ENCODE peak calls at places on chromosome 5, in nine cellular contexts. Z is stimulated activated CD8-positive, alpha-beta memory T cell treated with anti-CD3 and anti-CD28 coated beads, Interleukin-2, amount 100 ng/mL, for 48 hours; E is K562; D is Caki2; I is T-cell; Y is left kidney; Q is HCT116; S is lung; X is neural crest cell. U is an unnamed sample.

GRCh38 chr5:75446068-75446467 is 65.4 kb downstream of the CERT1 start:
- DNase-seq in Q (no peak), X (no peak), S (no peak), I (no peak), Z (no peak), Y (no peak), E (no peak), D (peak; percentile 2), U (no peak)

GRCh38 chr5:163565931-163566608 is 60.7 kb downstream of the MAT2B start:
- DNase-seq in E (no peak), Z (no peak), I (no peak), Q (no peak), Y (peak; percentile 56), X (peak; percentile 12), D (peak; percentile 14), S (no peak), U (no peak)

GRCh38 chr5:37111426-37112382 is 137.5 kb downstream of the CPLANE1 start:
- DNase-seq in S (no peak), Q (no peak), X (no peak), Y (no peak), Z (no peak), D (no peak), I (no peak), E (no peak), U (no peak)

GRCh38 chr5:72857396-72857795 is 40.9 kb downstream of the TNPO1 start:
- DNase-seq in Z (no peak), I (no peak), E (no peak), X (no peak), D (no peak), Q (no peak), Y (no peak), S (no peak), U (no peak)

GRCh38 chr5:180026320-180026719 is 45.2 kb downstream of the RNF130 start:
- DNase-seq in Z (no peak), S (peak; percentile 39), Q (no peak), X (no peak), Y (peak; percentile 46), E (peak; percentile 29), I (no peak), D (no peak), U (no peak)

GRCh38 chr5:55994502-55994997 is at the start of gene IL6ST:
- DNase-seq in S (peak; percentile 74), Z (no peak), E (no peak), X (no peak), Q (no peak), D (no peak), Y (peak; percentile 87), I (peak; percentile 37), U (peak; percentile 85)

GRCh38 chr5:108562205-108562454 is 180.2 kb upstream of the FBXL17 start:
- DNase-seq in D (no peak), E (no peak), Q (no peak), Z (no peak), S (no peak), X (no peak), I (no peak), Y (no peak), U (no peak)

GRCh38 chr5:159657298-159657697 is 259.0 kb upstream of the ADRA1B start:
- DNase-seq in I (no peak), Y (no peak), X (no peak), Q (no peak), D (no peak), Z (no peak), S (no peak), E (no peak), U (no peak)

GRCh38 chr5:178435321-178436238 is 154.6 kb downstream of the COL23A1 start:
- DNase-seq in Y (peak; percentile 81), I (no peak), E (no peak), Q (no peak), X (no peak), S (no peak), Z (no peak), D (no peak), U (no peak)

GRCh38 chr5:96528816-96529474 is 95.9 kb upstream of the PCSK1 start:
- DNase-seq in X (no peak), Y (no peak), I (no peak), D (no peak), Z (no peak), S (no peak), Q (no peak), E (no peak), U (no peak)

GRCh38 chr5:38051711-38052508 is 206.4 kb upstream of the EGFLAM start:
- DNase-seq in D (no peak), I (no peak), S (no peak), Z (no peak), Q (no peak), X (no peak), E (no peak), Y (peak; percentile 12), U (no peak)

GRCh38 chr5:98909363-98909762 is 19.4 kb downstream of the CHD1 start:
- DNase-seq in Q (no peak), Y (no peak), Z (no peak), I (no peak), D (no peak), X (no peak), E (no peak), S (no peak), U (no peak)

GRCh38 chr5:150178262-150178661 is 11.6 kb upstream of the SLC6A7 start:
- DNase-seq in E (no peak), Y (peak; percentile 62), Q (no peak), I (no peak), D (no peak), Z (no peak), X (no peak), S (no peak), U (no peak)

GRCh38 chr5:39995990-39996389 is 571.2 kb upstream of the DAB2 start:
- DNase-seq in X (no peak), I (no peak), D (no peak), Q (no peak), Y (no peak), S (no peak), E (no peak), Z (no peak), U (no peak)

GRCh38 chr5:15993334-15993733 is 186.3 kb downstream of the MARCHF11 start:
- DNase-seq in Q (no peak), S (no peak), I (no peak), Z (no peak), X (no peak), Y (no peak), D (peak; percentile 36), E (no peak), U (no peak)

GRCh38 chr5:109253262-109253661 is 156.5 kb downstream of the PJA2 start:
- DNase-seq in Y (no peak), S (no peak), X (no peak), E (no peak), D (no peak), Q (no peak), Z (no peak), I (no peak), U (no peak)

GRCh38 chr5:175599210-175599609 is 58.7 kb upstream of the HRH2 start:
- DNase-seq in I (no peak), Q (no peak), D (no peak), Y (no peak), E (no peak), S (no peak), Z (no peak), X (no peak), U (no peak)

GRCh38 chr5:68027519-68027918 is 188.0 kb upstream of the PIK3R1 start:
- DNase-seq in Q (no peak), S (no peak), Y (peak; percentile 41), X (no peak), D (no peak), I (no peak), E (no peak), Z (no peak), U (no peak)

GRCh38 chr5:94245608-94246007 is 372.8 kb downstream of the KIAA0825 start:
- DNase-seq in Y (no peak), E (no peak), Q (no peak), I (no peak), Z (no peak), X (no peak), D (no peak), S (no peak), U (no peak)

GRCh38 chr5:140151719-140152609 is 23.0 kb upstream of the CYSTM1 start:
- DNase-seq in Y (peak; percentile 39), S (no peak), D (no peak), I (no peak), X (no peak), Z (no peak), Q (no peak), E (no peak), U (no peak)

GRCh38 chr5:179403426-179404147 is 58.3 kb upstream of the ADAMTS2 start:
- DNase-seq in E (no peak), X (no peak), I (no peak), D (no peak), Y (no peak), S (no peak), Q (no peak), Z (no peak), U (no peak)

GRCh38 chr5:107580902-107581823 is 89.6 kb downstream of the EFNA5 start:
- DNase-seq in I (no peak), D (no peak), Q (no peak), S (no peak), Y (peak; percentile 46), Z (no peak), E (no peak), X (no peak), U (no peak)

GRCh38 chr5:10708189-10708944 is 52.7 kb downstream of the DAP start:
- DNase-seq in X (no peak), I (no peak), Y (no peak), E (peak; percentile 88), Q (no peak), Z (no peak), S (no peak), D (no peak), U (no peak)

GRCh38 chr5:36396640-36397039 is 94.9 kb upstream of the RANBP3L start:
- DNase-seq in Y (peak; percentile 9), D (no peak), Z (no peak), Q (no peak), E (no peak), I (no peak), X (no peak), S (no peak), U (no peak)

GRCh38 chr5:105032917-105033316 is 1470.3 kb upstream of the NUDT12 start:
- DNase-seq in D (no peak), E (no peak), Y (no peak), Z (no peak), X (no peak), I (no peak), Q (no peak), S (no peak), U (no peak)

GRCh38 chr5:8462565-8462964 is 593.6 kb downstream of the MTRR start:
- DNase-seq in Y (no peak), S (no peak), I (no peak), X (no peak), Q (no peak), D (no peak), E (no peak), Z (no peak), U (no peak)

GRCh38 chr5:106140101-106140500 is 1530.6 kb downstream of the EFNA5 start:
- DNase-seq in Z (no peak), Q (no peak), I (no peak), Y (no peak), D (no peak), E (no peak), S (no peak), X (no peak), U (no peak)

GRCh38 chr5:60703944-60704343 is 4.0 kb upstream of the DEPDC1B start:
- DNase-seq in E (no peak), I (no peak), X (no peak), Z (no peak), Y (no peak), S (no peak), D (no peak), Q (no peak), U (no peak)

GRCh38 chr5:170805666-170806065 is 22.1 kb downstream of the GABRP start:
- DNase-seq in Y (peak; percentile 60), Q (no peak), D (peak; percentile 26), E (no peak), S (no peak), I (no peak), X (no peak), Z (no peak), U (no peak)

U was measured in suprapubic skin.